ENCODE peak calls at places on chromosomes 12 and 14, in ten cellular contexts. H is AG09309, Z is A549, P is body of pancreas, J is AG10803, W is ovary, F is astrocyte of the spinal cord, Q is psoas muscle, I is heart right ventricle, S is GM12864. Y is an unnamed sample.
A peak's percentile ranks its signal among the peaks of the same experiment; 100 is the strongest.

GRCh38 chr12:113438523-113439300 is 16.5 kb downstream of the SDSL start:
- DNase-seq in H (no peak), Z (no peak), P (no peak), J (no peak), W (no peak), F (no peak), Q (no peak), I (no peak), S (no peak), Y (no peak)

GRCh38 chr12:67788118-67788517 is 139.6 kb downstream of the DYRK2 start:
- DNase-seq in H (no peak), Z (no peak), P (no peak), J (no peak), W (no peak), F (no peak), Q (no peak), I (no peak), S (no peak), Y (no peak)

GRCh38 chr14:94945615-94946014 is 175.7 kb upstream of the GSC start:
- DNase-seq in H (no peak), Z (no peak), P (no peak), J (no peak), W (no peak), F (no peak), Q (no peak), I (no peak), S (no peak), Y (no peak)

GRCh38 chr14:105314287-105315185 is at the start of gene PACS2:
- DNase-seq in H (peak; percentile 23), Z (peak; percentile 95), P (peak; percentile 86), J (peak; percentile 82), W (peak; percentile 89), F (peak; percentile 69), Q (peak; percentile 88), I (peak; percentile 84), S (peak; percentile 45), Y (peak; percentile 91)

GRCh38 chr14:91413547-91414474 is 3.8 kb downstream of the CCDC88C start:
- DNase-seq in H (no peak), Z (no peak), P (peak; percentile 95), J (no peak), W (no peak), F (no peak), Q (no peak), I (no peak), S (no peak), Y (no peak)

GRCh38 chr12:4829793-4830162 is 79.9 kb upstream of the KCNA1 start:
- DNase-seq in H (no peak), Z (no peak), P (no peak), J (no peak), W (no peak), F (no peak), Q (no peak), I (no peak), S (no peak), Y (no peak)

GRCh38 chr14:100864206-100864605 is 38.3 kb downstream of the MEG3 start:
- DNase-seq in H (no peak), Z (no peak), P (no peak), J (no peak), W (peak; percentile 42), F (no peak), Q (no peak), I (no peak), S (no peak), Y (peak; percentile 41)

GRCh38 chr14:54857830-54858269 is 44.8 kb downstream of the GCH1 start:
- DNase-seq in H (no peak), Z (no peak), P (no peak), J (no peak), W (no peak), F (no peak), Q (no peak), I (no peak), S (peak; percentile 36), Y (no peak)

GRCh38 chr12:132491761-132492378 is 1.9 kb downstream of the FBRSL1 start:
- DNase-seq in H (no peak), Z (no peak), P (no peak), J (no peak), W (no peak), F (no peak), Q (no peak), I (no peak), S (no peak), Y (no peak)

GRCh38 chr12:132493482-132494178 is 3.7 kb downstream of the FBRSL1 start:
- DNase-seq in H (no peak), Z (no peak), P (peak; percentile 51), J (no peak), W (no peak), F (no peak), Q (no peak), I (no peak), S (no peak), Y (no peak)

GRCh38 chr12:132492951-132493350 is 3.0 kb downstream of the FBRSL1 start:
- DNase-seq in H (no peak), Z (no peak), P (no peak), J (no peak), W (no peak), F (no peak), Q (no peak), I (no peak), S (no peak), Y (no peak)

GRCh38 chr12:132491349-132491663 is 1.4 kb downstream of the FBRSL1 start:
- DNase-seq in H (no peak), Z (no peak), P (no peak), J (no peak), W (no peak), F (no peak), Q (no peak), I (no peak), S (no peak), Y (no peak)

DNA sequence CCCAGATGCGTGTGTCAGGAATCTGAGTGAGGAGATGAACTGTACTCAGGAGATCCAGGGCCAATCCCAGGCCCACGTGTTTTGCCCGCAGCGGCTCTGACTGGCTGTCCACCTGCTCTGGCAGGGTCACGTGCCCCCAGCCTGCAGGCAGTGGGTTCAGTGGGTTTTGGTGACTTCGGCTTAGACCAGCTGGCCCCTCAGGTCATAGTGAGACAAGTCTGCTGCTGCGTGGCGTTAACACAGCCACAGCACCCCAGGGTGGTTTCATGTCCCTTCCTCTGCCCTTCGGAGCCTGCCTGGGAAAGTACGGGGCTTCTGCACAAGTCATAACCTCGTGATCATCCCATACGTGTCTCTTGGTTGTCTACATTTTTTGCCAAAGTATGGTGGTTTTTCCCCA is 2.6 kb downstream of the FBRSL1 start:
- DNase-seq in H (no peak), Z (no peak), P (peak; percentile 64), J (no peak), W (no peak), F (no peak), Q (no peak), I (no peak), S (peak; percentile 40), Y (no peak)
- H3K4me3 ChIP-seq in H (no peak overlapping the region), Z (no peak overlapping the region), P (no peak overlapping the region), J (no peak overlapping the region), W (peak overlapping the region; percentile 56), F (no peak overlapping the region), Q (peak overlapping the region; percentile 85), I (no peak overlapping the region), S (peak overlapping the region; percentile 78), Y (peak overlapping the region; percentile 89)

DNA sequence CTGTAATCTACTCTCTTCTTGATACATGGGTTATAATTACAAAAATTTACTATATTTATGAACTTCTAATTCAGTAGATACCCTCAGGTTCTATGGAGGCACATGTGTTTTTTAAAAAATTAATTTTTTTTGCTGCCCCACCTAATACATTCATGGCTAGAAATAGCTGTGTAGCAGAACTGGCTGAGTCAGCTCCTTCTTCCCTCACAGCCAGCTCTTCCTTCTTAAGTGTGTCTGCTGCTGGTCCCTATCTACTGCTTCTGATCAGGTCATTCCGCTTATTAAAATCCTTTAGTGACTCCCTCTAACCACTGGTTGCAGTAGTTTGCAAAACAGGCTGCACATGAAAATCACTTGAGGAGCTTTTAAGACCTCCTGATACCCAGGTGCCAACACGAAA is 400.1 kb downstream of the APAF1 start:
- DNase-seq in H (no peak), Z (no peak), P (no peak), J (no peak), W (no peak), F (no peak), Q (no peak), I (no peak), S (no peak), Y (no peak)
- TF ChIP-seq CTCF in H (no peak), Z (no peak), P (no peak), J (no peak), W (no peak), F (no peak), Q (no peak), I (no peak), S (no peak), Y (no peak)

GRCh38 chr12:52951126-52951525 is 2.2 kb downstream of the KRT18 start:
- DNase-seq in H (no peak), Z (no peak), P (no peak), J (no peak), W (no peak), F (no peak), Q (no peak), I (no peak), S (no peak), Y (no peak)

GRCh38 chr12:52949413-52950331 is 754 bp downstream of the KRT18 start:
- DNase-seq in H (no peak), Z (peak; percentile 87), P (peak; percentile 86), J (peak; percentile 81), W (no peak), F (peak; percentile 92), Q (no peak), I (no peak), S (no peak), Y (peak; percentile 82)

GRCh38 chr12:52952082-52952801 is 3.3 kb downstream of the KRT18 start:
- DNase-seq in H (no peak), Z (no peak), P (peak; percentile 90), J (no peak), W (no peak), F (no peak), Q (no peak), I (peak; percentile 33), S (no peak), Y (no peak)

GRCh38 chr12:52951640-52952039 is 2.7 kb downstream of the KRT18 start:
- DNase-seq in H (no peak), Z (no peak), P (no peak), J (no peak), W (no peak), F (no peak), Q (no peak), I (no peak), S (no peak), Y (no peak)

DNA sequence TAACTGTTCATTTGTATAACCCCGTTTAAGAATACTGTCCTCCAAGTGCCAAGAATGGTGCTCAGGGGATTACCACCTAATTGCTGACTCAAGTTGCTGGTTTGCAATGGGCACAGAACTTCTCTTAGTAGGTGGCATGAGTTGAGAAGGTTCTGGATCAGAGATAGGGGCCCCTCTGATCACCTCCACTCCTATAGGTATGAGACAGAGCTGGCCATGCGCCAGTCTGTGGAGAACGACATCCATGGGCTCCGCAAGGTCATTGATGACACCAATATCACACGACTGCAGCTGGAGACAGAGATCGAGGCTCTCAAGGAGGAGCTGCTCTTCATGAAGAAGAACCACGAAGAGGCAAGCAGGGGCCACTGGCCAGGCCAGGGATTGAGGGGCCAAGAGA is 1.6 kb downstream of the KRT18 start:
- DNase-seq in H (no peak), Z (no peak), P (peak; percentile 45), J (no peak), W (no peak), F (no peak), Q (no peak), I (no peak), S (no peak), Y (no peak)
- H3K4me3 ChIP-seq in H (peak overlapping the region; percentile 44), Z (peak overlapping the region; percentile 91), P (no peak overlapping the region), J (no peak overlapping the region), W (no peak overlapping the region), F (peak overlapping the region; percentile 60), Q (no peak overlapping the region), I (no peak overlapping the region), S (no peak overlapping the region), Y (peak overlapping the region; percentile 92)

GRCh38 chr12:7046383-7047143 is 14.0 kb upstream of the C1S start:
- DNase-seq in H (no peak), Z (no peak), P (no peak), J (no peak), W (no peak), F (no peak), Q (no peak), I (no peak), S (no peak), Y (no peak)
- TF ChIP-seq CTCF in H (no peak), Z (no peak), P (no peak), J (no peak), W (no peak), F (no peak), Q (no peak), I (no peak), S (no peak), Y (no peak)

Y was measured in kidney.